ENCODE peak calls at places on chromosomes 12 and 14, in seven cellular contexts. I is MM.1S, R is psoas muscle, U is PC-9, A is mammary epithelial cell, H is lung, K is OCI-LY7. S is an unnamed sample.

GRCh38 chr14:73238262-73238852 is 1.1 kb downstream of the PAPLN start:
- DNase-seq in I (no peak), R (no peak), U (peak; percentile 23), A (peak; percentile 76), H (no peak), K (no peak), S (peak; percentile 34)

GRCh38 chr14:68682166-68683103 is 110.4 kb downstream of the ZFP36L1 start:
- DNase-seq in I (no peak), R (no peak), U (peak; percentile 75), A (peak; percentile 72), H (peak; percentile 63), K (peak; percentile 89), S (no peak)

GRCh38 chr14:106872619-106873446 is 1346.5 kb downstream of the TMEM121 start:
- DNase-seq in I (peak; percentile 54), R (peak; percentile 67), U (peak; percentile 91), A (peak; percentile 83), H (peak; percentile 84), K (peak; percentile 90), S (no peak)

GRCh38 chr12:115791331-115791730 is 486.2 kb downstream of the MED13L start:
- DNase-seq in I (no peak), R (no peak), U (no peak), A (no peak), H (no peak), K (no peak), S (no peak)

GRCh38 chr14:57822081-57822480 is 43.8 kb downstream of the SLC35F4 start:
- DNase-seq in I (no peak), R (no peak), U (no peak), A (peak; percentile 56), H (no peak), K (no peak), S (no peak)

GRCh38 chr12:91685917-91686316 is 459.7 kb downstream of the BTG1 start:
- DNase-seq in I (no peak), R (no peak), U (no peak), A (peak; percentile 90), H (no peak), K (no peak), S (peak; percentile 76)

GRCh38 chr12:60123443-60124000 is 527.7 kb downstream of the SLC16A7 start:
- DNase-seq in I (no peak), R (no peak), U (no peak), A (peak; percentile 15), H (no peak), K (no peak), S (no peak)

GRCh38 chr14:103057028-103057371 is 349 bp downstream of the CDC42BPB start:
- DNase-seq in I (no peak), R (peak; percentile 67), U (no peak), A (no peak), H (no peak), K (no peak), S (no peak)

GRCh38 chr12:67148265-67148664 is 120.9 kb upstream of the CAND1 start:
- DNase-seq in I (no peak), R (no peak), U (no peak), A (no peak), H (no peak), K (no peak), S (no peak)
- H3K27ac ChIP-seq in I (no peak overlapping the region), R (no peak overlapping the region), U (no peak overlapping the region), A (no peak overlapping the region), H (no peak overlapping the region), K (no peak overlapping the region), S (no peak overlapping the region)

GRCh38 chr12:9405861-9406563 is 197.8 kb upstream of the PZP start:
- DNase-seq in I (no peak), R (no peak), U (no peak), A (no peak), H (no peak), K (no peak), S (no peak)

GRCh38 chr12:9404031-9404430 is 195.8 kb upstream of the PZP start:
- DNase-seq in I (no peak), R (no peak), U (no peak), A (no peak), H (no peak), K (no peak), S (no peak)

GRCh38 chr12:9404469-9405260 is 196.5 kb upstream of the PZP start:
- DNase-seq in I (no peak), R (no peak), U (no peak), A (no peak), H (no peak), K (no peak), S (no peak)

DNA sequence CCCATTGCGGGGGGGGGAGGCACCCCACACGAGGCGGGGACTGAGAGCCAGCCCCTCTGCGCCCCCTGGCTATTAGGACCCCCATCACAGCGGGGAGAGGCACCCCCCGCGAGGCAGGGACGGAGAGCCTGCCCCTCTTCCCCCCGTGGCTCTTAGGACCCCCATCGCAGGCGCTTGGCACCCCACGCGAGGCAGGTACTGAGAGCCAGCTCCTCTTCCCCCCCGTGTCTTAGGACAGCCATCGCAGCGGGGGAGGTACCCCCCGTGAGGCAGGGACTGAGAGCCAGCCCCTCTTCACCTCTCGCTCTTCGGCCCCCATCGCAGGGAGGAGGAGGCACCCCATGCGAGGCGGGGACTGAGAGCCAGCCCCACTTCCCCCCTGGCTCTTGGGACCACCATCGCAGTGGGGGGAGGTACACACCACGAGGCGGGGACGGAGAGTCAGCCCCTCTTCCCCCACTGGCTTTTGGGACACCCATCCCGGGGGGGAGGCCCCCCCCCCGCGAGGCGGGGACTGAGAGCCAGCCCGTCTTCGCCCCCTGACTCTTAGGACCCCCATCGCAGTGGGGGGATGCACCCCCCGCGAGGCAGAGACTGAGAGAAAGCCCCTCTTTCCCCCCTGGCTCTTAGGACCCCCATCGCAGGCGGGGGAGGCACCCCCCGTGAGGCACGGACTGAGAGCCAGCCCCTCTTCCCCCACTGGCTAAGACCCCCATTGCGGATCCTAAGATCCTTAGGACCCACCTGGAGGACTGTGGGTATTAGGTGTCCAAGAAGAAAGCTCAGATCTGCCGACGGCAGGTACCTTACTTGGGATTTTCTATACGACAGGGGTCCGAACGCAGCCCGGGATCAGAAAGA is 198.6 kb upstream of the PZP start:
- DNase-seq in I (no peak), R (no peak), U (no peak), A (no peak), H (no peak), K (no peak), S (no peak)
- H3K27ac ChIP-seq in I (no peak overlapping the region), R (no peak overlapping the region), U (no peak overlapping the region), A (no peak overlapping the region), H (peak overlapping the region; percentile 33), K (no peak overlapping the region), S (no peak overlapping the region)

DNA sequence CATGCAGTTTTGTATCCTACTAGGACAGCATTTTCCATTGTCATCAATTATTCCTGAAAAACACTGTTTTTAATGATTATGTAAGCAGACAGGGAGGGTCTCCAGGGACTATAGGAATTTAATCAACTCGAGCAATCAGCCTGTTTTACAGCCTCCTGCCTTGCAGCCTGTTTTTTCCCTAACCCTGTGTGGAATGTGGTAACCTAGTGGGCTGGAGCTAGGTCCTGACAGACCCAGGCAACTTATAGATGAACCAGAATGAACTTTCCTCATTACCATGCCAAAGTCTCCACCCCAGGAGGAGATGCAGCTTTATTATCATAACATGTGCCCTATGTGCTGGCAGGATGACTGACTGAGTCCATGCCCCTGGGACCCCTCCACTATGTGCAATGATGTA is 375.1 kb downstream of the BMP4 start:
- DNase-seq in I (no peak), R (no peak), U (no peak), A (no peak), H (no peak), K (no peak), S (no peak)
- H3K27ac ChIP-seq in I (no peak overlapping the region), R (no peak overlapping the region), U (no peak overlapping the region), A (no peak overlapping the region), H (no peak overlapping the region), K (no peak overlapping the region), S (no peak overlapping the region)

DNA sequence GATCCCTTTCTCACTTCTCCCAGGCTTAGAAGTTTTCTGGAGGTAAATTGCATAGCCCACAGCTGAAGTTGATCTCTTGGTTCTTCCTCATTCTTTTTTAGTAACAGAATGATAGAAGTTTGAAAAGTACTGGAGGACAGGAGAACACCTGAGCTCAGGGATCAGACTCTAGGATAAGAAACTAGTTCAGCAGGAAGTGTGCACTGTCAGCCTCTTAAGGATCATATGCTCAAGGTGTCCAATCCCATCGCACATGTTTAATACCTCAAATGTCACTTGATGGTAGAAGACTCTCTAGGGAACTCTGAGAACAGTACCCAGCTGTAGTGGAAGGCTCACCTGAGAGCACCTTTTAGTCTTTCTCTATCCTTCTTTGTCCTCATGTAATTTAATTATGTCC is 14.7 kb upstream of the LIMA1 start:
- DNase-seq in I (no peak), R (no peak), U (no peak), A (no peak), H (no peak), K (no peak), S (no peak)
- H3K27ac ChIP-seq in I (no peak overlapping the region), R (peak overlapping the region; percentile 76), U (peak overlapping the region; percentile 6), A (no peak overlapping the region), H (no peak overlapping the region), K (no peak overlapping the region), S (peak overlapping the region; percentile 10)

DNA sequence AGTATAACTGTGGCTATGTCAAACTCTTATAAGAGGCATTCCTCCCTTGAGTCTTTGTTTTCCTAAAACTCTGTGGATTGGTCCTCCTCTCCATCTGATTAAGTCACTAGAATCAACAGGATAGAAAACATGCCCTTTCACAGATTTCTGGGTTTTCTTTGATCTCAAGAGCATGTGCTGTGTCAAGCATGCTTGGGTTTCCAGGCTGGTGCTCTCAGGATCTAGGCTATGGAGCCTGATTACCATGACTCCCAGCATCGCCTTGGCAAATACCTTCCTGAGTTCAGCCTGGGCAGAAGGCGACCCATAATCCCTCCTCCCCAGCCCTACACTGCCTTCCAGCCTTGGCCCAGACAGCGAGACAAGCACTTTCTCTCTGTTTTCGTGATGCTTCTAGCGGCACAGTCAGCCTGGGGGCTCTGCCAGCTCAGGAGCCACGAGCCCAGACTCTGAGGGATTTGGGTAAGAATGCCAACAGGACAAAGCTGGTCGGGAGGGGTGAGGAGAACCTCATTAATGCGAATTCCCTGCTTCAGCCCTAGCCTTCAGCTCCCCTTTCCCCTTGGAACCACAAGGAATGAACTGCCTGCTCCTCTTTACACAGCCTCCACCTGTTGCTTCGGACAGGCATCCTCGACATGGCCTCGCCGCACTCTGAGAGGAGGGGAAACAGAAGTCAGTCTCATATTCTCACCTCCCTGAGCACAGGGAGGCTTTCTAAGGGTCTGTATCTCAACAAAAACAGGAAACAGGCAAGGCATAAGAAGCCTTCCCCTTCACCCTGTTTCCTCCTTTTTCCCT is 227.0 kb downstream of the MSRB3 start:
- DNase-seq in I (no peak), R (no peak), U (no peak), A (no peak), H (no peak), K (no peak), S (no peak)
- H3K27ac ChIP-seq in I (no peak overlapping the region), R (no peak overlapping the region), U (no peak overlapping the region), A (no peak overlapping the region), H (no peak overlapping the region), K (no peak overlapping the region), S (no peak overlapping the region)

S was measured in epithelial cell of prostate.